ENCODE peak calls at places on chromosome 19, in eight cellular contexts. One of them, this sample, is unnamed.

GRCh38 chr19:18284710-18285430 is 3.4 kb upstream of the JUND start:
- DNase-seq in EL: no peak
- DNase-seq in Calu3: no peak
- DNase-seq in fibroblast of the aortic adventitia: no peak
- DNase-seq in amniotic stem cell: no peak
- DNase-seq in fibroblast of mammary gland: no peak
- DNase-seq in T-helper 9 cell: no peak
- DNase-seq in substantia nigra: no peak
- DNase-seq in this sample: no peak

GRCh38 chr19:53892981-53893325 is 11.0 kb downstream of the PRKCG start:
- DNase-seq in EL: no peak
- DNase-seq in Calu3: no peak
- DNase-seq in fibroblast of the aortic adventitia: no peak
- DNase-seq in amniotic stem cell: no peak
- DNase-seq in fibroblast of mammary gland: no peak
- DNase-seq in T-helper 9 cell: no peak
- DNase-seq in substantia nigra: no peak
- DNase-seq in this sample: no peak

GRCh38 chr19:7460562-7460966 is 28.3 kb downstream of the PEX11G start:
- DNase-seq in EL: peak; percentile 86
- DNase-seq in Calu3: no peak
- DNase-seq in fibroblast of the aortic adventitia: peak; percentile 33
- DNase-seq in amniotic stem cell: no peak
- DNase-seq in fibroblast of mammary gland: no peak
- DNase-seq in T-helper 9 cell: no peak
- DNase-seq in substantia nigra: no peak
- DNase-seq in this sample: no peak

GRCh38 chr19:308471-309205 is 17.4 kb upstream of the PLPP2 start:
- DNase-seq in EL: no peak
- DNase-seq in Calu3: no peak
- DNase-seq in fibroblast of the aortic adventitia: no peak
- DNase-seq in amniotic stem cell: no peak
- DNase-seq in fibroblast of mammary gland: no peak
- DNase-seq in T-helper 9 cell: no peak
- DNase-seq in substantia nigra: no peak
- DNase-seq in this sample: no peak

GRCh38 chr19:1481893-1482360 is 2.9 kb upstream of the C19orf25 start:
- DNase-seq in EL: no peak
- DNase-seq in Calu3: no peak
- DNase-seq in fibroblast of the aortic adventitia: no peak
- DNase-seq in amniotic stem cell: no peak
- DNase-seq in fibroblast of mammary gland: no peak
- DNase-seq in T-helper 9 cell: no peak
- DNase-seq in substantia nigra: no peak
- DNase-seq in this sample: no peak

GRCh38 chr19:12733369-12733896 is 1.1 kb downstream of the TRIR start:
- DNase-seq in EL: peak; percentile 65
- DNase-seq in Calu3: peak; percentile 33
- DNase-seq in fibroblast of the aortic adventitia: peak; percentile 47
- DNase-seq in amniotic stem cell: no peak
- DNase-seq in fibroblast of mammary gland: peak; percentile 74
- DNase-seq in T-helper 9 cell: no peak
- DNase-seq in substantia nigra: no peak
- DNase-seq in this sample: no peak

GRCh38 chr19:8209965-8210659 is 942 bp downstream of the CERS4 start:
- DNase-seq in EL: no peak
- DNase-seq in Calu3: no peak
- DNase-seq in fibroblast of the aortic adventitia: no peak
- DNase-seq in amniotic stem cell: no peak
- DNase-seq in fibroblast of mammary gland: no peak
- DNase-seq in T-helper 9 cell: no peak
- DNase-seq in substantia nigra: peak; percentile 57
- DNase-seq in this sample: no peak

GRCh38 chr19:3966051-3967017 is 4.6 kb downstream of the DAPK3 start:
- DNase-seq in EL: no peak
- DNase-seq in Calu3: no peak
- DNase-seq in fibroblast of the aortic adventitia: no peak
- DNase-seq in amniotic stem cell: no peak
- DNase-seq in fibroblast of mammary gland: no peak
- DNase-seq in T-helper 9 cell: no peak
- DNase-seq in substantia nigra: no peak
- DNase-seq in this sample: no peak

GRCh38 chr19:51689751-51690358 is 3.3 kb upstream of the SPACA6 start:
- DNase-seq in EL: peak; percentile 47
- DNase-seq in Calu3: peak; percentile 41
- DNase-seq in fibroblast of the aortic adventitia: peak; percentile 31
- DNase-seq in amniotic stem cell: no peak
- DNase-seq in fibroblast of mammary gland: no peak
- DNase-seq in T-helper 9 cell: no peak
- DNase-seq in substantia nigra: peak; percentile 61
- DNase-seq in this sample: no peak

GRCh38 chr19:7500811-7501450 is 12.1 kb upstream of the PEX11G start:
- DNase-seq in EL: peak; percentile 62
- DNase-seq in Calu3: peak; percentile 82
- DNase-seq in fibroblast of the aortic adventitia: no peak
- DNase-seq in amniotic stem cell: no peak
- DNase-seq in fibroblast of mammary gland: peak; percentile 29
- DNase-seq in T-helper 9 cell: no peak
- DNase-seq in substantia nigra: peak; percentile 66
- DNase-seq in this sample: peak; percentile 45

GRCh38 chr19:34172661-34173144 is 399 bp downstream of the LSM14A start:
- DNase-seq in EL: no peak
- DNase-seq in Calu3: peak; percentile 41
- DNase-seq in fibroblast of the aortic adventitia: no peak
- DNase-seq in amniotic stem cell: no peak
- DNase-seq in fibroblast of mammary gland: no peak
- DNase-seq in T-helper 9 cell: peak; percentile 6
- DNase-seq in substantia nigra: peak; percentile 59
- DNase-seq in this sample: no peak

GRCh38 chr19:52138614-52139290 is 986 bp downstream of the ZNF616 start:
- DNase-seq in EL: peak; percentile 30
- DNase-seq in Calu3: peak; percentile 55
- DNase-seq in fibroblast of the aortic adventitia: no peak
- DNase-seq in amniotic stem cell: no peak
- DNase-seq in fibroblast of mammary gland: peak; percentile 16
- DNase-seq in T-helper 9 cell: no peak
- DNase-seq in substantia nigra: no peak
- DNase-seq in this sample: peak; percentile 47

GRCh38 chr19:42196011-42197001 is 21.2 kb downstream of the DEDD2 start:
- DNase-seq in EL: no peak
- DNase-seq in Calu3: no peak
- DNase-seq in fibroblast of the aortic adventitia: no peak
- DNase-seq in amniotic stem cell: no peak
- DNase-seq in fibroblast of mammary gland: no peak
- DNase-seq in T-helper 9 cell: no peak
- DNase-seq in substantia nigra: no peak
- DNase-seq in this sample: no peak

GRCh38 chr19:4368128-4368820 is 24.9 kb downstream of the MPND start:
- DNase-seq in EL: no peak
- DNase-seq in Calu3: no peak
- DNase-seq in fibroblast of the aortic adventitia: no peak
- DNase-seq in amniotic stem cell: no peak
- DNase-seq in fibroblast of mammary gland: peak; percentile 27
- DNase-seq in T-helper 9 cell: no peak
- DNase-seq in substantia nigra: no peak
- DNase-seq in this sample: no peak

GRCh38 chr19:29491995-29492577 is 33.7 kb upstream of the VSTM2B start:
- DNase-seq in EL: no peak
- DNase-seq in Calu3: no peak
- DNase-seq in fibroblast of the aortic adventitia: no peak
- DNase-seq in amniotic stem cell: no peak
- DNase-seq in fibroblast of mammary gland: no peak
- DNase-seq in T-helper 9 cell: no peak
- DNase-seq in substantia nigra: no peak
- DNase-seq in this sample: no peak

GRCh38 chr19:57068921-57069697 is 50.7 kb upstream of the USP29 start:
- DNase-seq in EL: no peak
- DNase-seq in Calu3: no peak
- DNase-seq in fibroblast of the aortic adventitia: no peak
- DNase-seq in amniotic stem cell: no peak
- DNase-seq in fibroblast of mammary gland: no peak
- DNase-seq in T-helper 9 cell: no peak
- DNase-seq in substantia nigra: peak; percentile 1
- DNase-seq in this sample: peak; percentile 39

GRCh38 chr19:40055832-40056504 is at the start of gene ZNF780B:
- DNase-seq in EL: peak; percentile 63
- DNase-seq in Calu3: peak; percentile 69
- DNase-seq in fibroblast of the aortic adventitia: peak; percentile 58
- DNase-seq in amniotic stem cell: peak; percentile 38
- DNase-seq in fibroblast of mammary gland: peak; percentile 54
- DNase-seq in T-helper 9 cell: peak; percentile 48
- DNase-seq in substantia nigra: peak; percentile 64
- DNase-seq in this sample: peak; percentile 67

GRCh38 chr19:13859361-13859880 is 17.5 kb upstream of the NANOS3 start:
- DNase-seq in EL: peak; percentile 55
- DNase-seq in Calu3: no peak
- DNase-seq in fibroblast of the aortic adventitia: no peak
- DNase-seq in amniotic stem cell: no peak
- DNase-seq in fibroblast of mammary gland: peak; percentile 63
- DNase-seq in T-helper 9 cell: no peak
- DNase-seq in substantia nigra: no peak
- DNase-seq in this sample: no peak

GRCh38 chr19:10677796-10678195 is 23.4 kb upstream of the QTRT1 start:
- DNase-seq in EL: no peak
- DNase-seq in Calu3: no peak
- DNase-seq in fibroblast of the aortic adventitia: no peak
- DNase-seq in amniotic stem cell: no peak
- DNase-seq in fibroblast of mammary gland: no peak
- DNase-seq in T-helper 9 cell: no peak
- DNase-seq in substantia nigra: no peak
- DNase-seq in this sample: no peak

GRCh38 chr19:40596608-40597328 is 4.4 kb upstream of the LTBP4 start:
- DNase-seq in EL: peak; percentile 75
- DNase-seq in Calu3: peak; percentile 64
- DNase-seq in fibroblast of the aortic adventitia: peak; percentile 49
- DNase-seq in amniotic stem cell: no peak
- DNase-seq in fibroblast of mammary gland: peak; percentile 53
- DNase-seq in T-helper 9 cell: no peak
- DNase-seq in substantia nigra: peak; percentile 3
- DNase-seq in this sample: no peak

GRCh38 chr19:2197270-2197669 is 33.5 kb downstream of the DOT1L start:
- DNase-seq in EL: no peak
- DNase-seq in Calu3: no peak
- DNase-seq in fibroblast of the aortic adventitia: no peak
- DNase-seq in amniotic stem cell: no peak
- DNase-seq in fibroblast of mammary gland: no peak
- DNase-seq in T-helper 9 cell: no peak
- DNase-seq in substantia nigra: no peak
- DNase-seq in this sample: no peak

GRCh38 chr19:33507021-33507956 is 14.3 kb downstream of the PEPD start:
- DNase-seq in EL: no peak
- DNase-seq in Calu3: peak; percentile 65
- DNase-seq in fibroblast of the aortic adventitia: no peak
- DNase-seq in amniotic stem cell: no peak
- DNase-seq in fibroblast of mammary gland: peak; percentile 12
- DNase-seq in T-helper 9 cell: no peak
- DNase-seq in substantia nigra: no peak
- DNase-seq in this sample: no peak

GRCh38 chr19:35090160-35090794 is 25.3 kb upstream of the FXYD3 start:
- DNase-seq in EL: peak; percentile 69
- DNase-seq in Calu3: peak; percentile 83
- DNase-seq in fibroblast of the aortic adventitia: peak; percentile 64
- DNase-seq in amniotic stem cell: no peak
- DNase-seq in fibroblast of mammary gland: peak; percentile 60
- DNase-seq in T-helper 9 cell: peak; percentile 23
- DNase-seq in substantia nigra: peak; percentile 50
- DNase-seq in this sample: peak; percentile 18

GRCh38 chr19:8601796-8602195 is 8.7 kb downstream of the ADAMTS10 start:
- DNase-seq in EL: no peak
- DNase-seq in Calu3: no peak
- DNase-seq in fibroblast of the aortic adventitia: no peak
- DNase-seq in amniotic stem cell: no peak
- DNase-seq in fibroblast of mammary gland: no peak
- DNase-seq in T-helper 9 cell: no peak
- DNase-seq in substantia nigra: no peak
- DNase-seq in this sample: no peak

GRCh38 chr19:55341191-55342043 is 1.7 kb downstream of the KMT5C start:
- DNase-seq in EL: peak; percentile 69
- DNase-seq in Calu3: peak; percentile 79
- DNase-seq in fibroblast of the aortic adventitia: peak; percentile 47
- DNase-seq in amniotic stem cell: no peak
- DNase-seq in fibroblast of mammary gland: peak; percentile 56
- DNase-seq in T-helper 9 cell: peak; percentile 25
- DNase-seq in substantia nigra: peak; percentile 34
- DNase-seq in this sample: peak; percentile 82

GRCh38 chr19:44718441-44719261 is 19.7 kb downstream of the CEACAM16 start:
- DNase-seq in EL: peak; percentile 63
- DNase-seq in Calu3: peak; percentile 41
- DNase-seq in fibroblast of the aortic adventitia: peak; percentile 89
- DNase-seq in amniotic stem cell: no peak
- DNase-seq in fibroblast of mammary gland: peak; percentile 40
- DNase-seq in T-helper 9 cell: no peak
- DNase-seq in substantia nigra: no peak
- DNase-seq in this sample: no peak

GRCh38 chr19:47357788-47358680 is 8.9 kb downstream of the DHX34 start:
- DNase-seq in EL: no peak
- DNase-seq in Calu3: no peak
- DNase-seq in fibroblast of the aortic adventitia: no peak
- DNase-seq in amniotic stem cell: no peak
- DNase-seq in fibroblast of mammary gland: peak; percentile 14
- DNase-seq in T-helper 9 cell: no peak
- DNase-seq in substantia nigra: no peak
- DNase-seq in this sample: no peak

GRCh38 chr19:45142016-45142727 is 18.6 kb downstream of the NKPD1 start:
- DNase-seq in EL: no peak
- DNase-seq in Calu3: no peak
- DNase-seq in fibroblast of the aortic adventitia: no peak
- DNase-seq in amniotic stem cell: no peak
- DNase-seq in fibroblast of mammary gland: no peak
- DNase-seq in T-helper 9 cell: no peak
- DNase-seq in substantia nigra: no peak
- DNase-seq in this sample: no peak

GRCh38 chr19:1690570-1691307 is 38.3 kb upstream of the TCF3 start:
- DNase-seq in EL: peak; percentile 35
- DNase-seq in Calu3: peak; percentile 82
- DNase-seq in fibroblast of the aortic adventitia: no peak
- DNase-seq in amniotic stem cell: no peak
- DNase-seq in fibroblast of mammary gland: peak; percentile 20
- DNase-seq in T-helper 9 cell: peak; percentile 42
- DNase-seq in substantia nigra: no peak
- DNase-seq in this sample: no peak